ENCODE peak calls at places on chromosome 15, in nine cellular contexts. I, S, D, C, R, K, W, O and G are unnamed samples. For H3K4me1, the result is how much of the 10 kb centered on the place peaks cover.

GRCh38 chr15:68730491-68731317 is 90.0 kb downstream of the ANP32A start:
- DNase-seq in I (no peak), S (peak), D (peak), C (peak), R (peak), K (peak), W (no peak), O (peak), G (peak)

GRCh38 chr15:96381463-96381862 is 51.0 kb downstream of the NR2F2 start:
- DNase-seq in I (no peak), S (no peak), D (no peak), C (no peak), R (no peak), K (no peak), W (no peak), O (no peak), G (no peak)

GRCh38 chr15:95921404-95921803 is 409.1 kb upstream of the NR2F2 start:
- DNase-seq in I (no peak), S (no peak), D (no peak), C (no peak), R (no peak), K (no peak), W (no peak), O (no peak), G (no peak)

GRCh38 chr15:95760508-95760907 is 570.0 kb upstream of the NR2F2 start:
- DNase-seq in I (peak), S (no peak), D (peak), C (no peak), R (no peak), K (peak), W (peak), O (peak), G (peak)

GRCh38 chr15:66494262-66494661 is 3.3 kb downstream of the SNAPC5 start:
- DNase-seq in I (no peak), S (no peak), D (no peak), C (no peak), R (no peak), K (no peak), W (no peak), O (no peak), G (no peak)

GRCh38 chr15:63655683-63656372 is 58.6 kb downstream of the FBXL22 start:
- DNase-seq in I (no peak), S (no peak), D (no peak), C (no peak), R (no peak), K (no peak), W (no peak), O (no peak), G (no peak)

GRCh38 chr15:67082007-67082536 is 16.7 kb downstream of the SMAD3 start:
- DNase-seq in I (no peak), S (peak), D (no peak), C (no peak), R (no peak), K (no peak), W (no peak), O (no peak), G (no peak)

GRCh38 chr15:60528530-60528929 is 49.6 kb upstream of the ICE2 start:
- DNase-seq in I (no peak), S (no peak), D (no peak), C (peak), R (no peak), K (no peak), W (no peak), O (peak), G (no peak)

GRCh38 chr15:53625260-53625659 is 134.2 kb downstream of the WDR72 start:
- DNase-seq in I (no peak), S (no peak), D (peak), C (no peak), R (no peak), K (no peak), W (no peak), O (no peak), G (no peak)

GRCh38 chr15:59632714-59633113 is 21.1 kb downstream of the GCNT3 start:
- DNase-seq in I (no peak), S (no peak), D (peak), C (no peak), R (no peak), K (peak), W (no peak), O (peak), G (no peak)

GRCh38 chr15:77028451-77029165 is 33.7 kb downstream of the PSTPIP1 start:
- DNase-seq in I (peak), S (peak), D (no peak), C (no peak), R (peak), K (peak), W (no peak), O (no peak), G (no peak)

GRCh38 chr15:86942285-86942684 is 862.6 kb downstream of the AGBL1 start:
- DNase-seq in I (no peak), S (no peak), D (no peak), C (no peak), R (no peak), K (no peak), W (no peak), O (no peak), G (no peak)

GRCh38 chr15:85744636-85745422 is 49.9 kb downstream of the KLHL25 start:
- DNase-seq in I (no peak), S (no peak), D (no peak), C (no peak), R (peak), K (no peak), W (no peak), O (no peak), G (peak)

GRCh38 chr15:33112541-33113105 is 81.9 kb downstream of the FMN1 start:
- DNase-seq in I (no peak), S (no peak), D (no peak), C (no peak), R (no peak), K (no peak), W (no peak), O (no peak), G (no peak)

GRCh38 chr15:58535894-58536293 is 104.1 kb downstream of the LIPC start:
- DNase-seq in I (no peak), S (no peak), D (no peak), C (no peak), R (peak), K (no peak), W (no peak), O (no peak), G (no peak)

GRCh38 chr15:40536501-40536900 is 28.3 kb downstream of the CCDC32 start:
- DNase-seq in I (no peak), S (no peak), D (no peak), C (peak), R (no peak), K (peak), W (no peak), O (no peak), G (peak)

GRCh38 chr15:32784571-32784970 is 66.8 kb downstream of the GREM1 start:
- DNase-seq in I (no peak), S (no peak), D (no peak), C (no peak), R (no peak), K (no peak), W (no peak), O (peak), G (no peak)

GRCh38 chr15:89754361-89755154 is 3.5 kb upstream of the MESP1 start:
- DNase-seq in I (no peak), S (no peak), D (peak), C (peak), R (no peak), K (no peak), W (no peak), O (peak), G (no peak)

GRCh38 chr15:68787609-68788264 is 33.0 kb downstream of the ANP32A start:
- DNase-seq in I (no peak), S (peak), D (no peak), C (no peak), R (no peak), K (no peak), W (no peak), O (no peak), G (no peak)

GRCh38 chr15:85649372-85649771 is 145.4 kb downstream of the KLHL25 start:
- DNase-seq in I (no peak), S (no peak), D (peak), C (peak), R (no peak), K (no peak), W (no peak), O (peak), G (peak)

GRCh38 chr15:23013681-23014080 is 25.7 kb downstream of the TUBGCP5 start:
- DNase-seq in I (no peak), S (no peak), D (no peak), C (no peak), R (no peak), K (no peak), W (no peak), O (no peak), G (no peak)

GRCh38 chr15:35023794-35024193 is 35.7 kb upstream of the ZNF770 start:
- DNase-seq in I (no peak), S (no peak), D (no peak), C (no peak), R (no peak), K (no peak), W (no peak), O (no peak), G (no peak)

GRCh38 chr15:42999201-42999779 is 78.7 kb upstream of the TTBK2 start:
- DNase-seq in I (no peak), S (no peak), D (no peak), C (no peak), R (no peak), K (no peak), W (no peak), O (peak), G (no peak)

GRCh38 chr15:60003243-60004018 is 680 bp upstream of the FOXB1 start:
- DNase-seq in I (no peak), S (no peak), D (no peak), C (no peak), R (no peak), K (no peak), W (no peak), O (no peak), G (no peak)

GRCh38 chr15:35701402-35702046 is 155.6 kb upstream of the DPH6 start:
- DNase-seq in I (no peak), S (no peak), D (no peak), C (no peak), R (no peak), K (no peak), W (no peak), O (no peak), G (no peak)

GRCh38 chr15:86082619-86083377 is 3.1 kb downstream of the AGBL1 start:
- DNase-seq in I (no peak), S (no peak), D (no peak), C (no peak), R (no peak), K (no peak), W (peak), O (no peak), G (no peak)

GRCh38 chr15:42070966-42071350 is 23.4 kb downstream of the PLA2G4D start:
- DNase-seq in I (no peak), S (no peak), D (no peak), C (no peak), R (no peak), K (no peak), W (no peak), O (no peak), G (peak)

GRCh38 chr15:90336705-90337141 is 15.4 kb upstream of the ZNF774 start:
- DNase-seq in I (no peak), S (no peak), D (no peak), C (peak), R (peak), K (no peak), W (no peak), O (peak), G (no peak)

GRCh38 chr15:87228460-87228859 is 1028.1 kb downstream of the NTRK3 start:
- DNase-seq in I (no peak), S (no peak), D (no peak), C (no peak), R (no peak), K (no peak), W (no peak), O (no peak), G (no peak)

GRCh38 chr15:88900309-88900981 is 5.1 kb upstream of the HAPLN3 start:
- DNase-seq in I (no peak), S (no peak), D (no peak), C (peak), R (no peak), K (no peak), W (no peak), O (peak), G (no peak)

GRCh38 chr15:78157203-78157602 is 8.0 kb downstream of the IDH3A start:
- DNase-seq in I (no peak), S (no peak), D (no peak), C (no peak), R (no peak), K (no peak), W (no peak), O (no peak), G (no peak)

DNA sequence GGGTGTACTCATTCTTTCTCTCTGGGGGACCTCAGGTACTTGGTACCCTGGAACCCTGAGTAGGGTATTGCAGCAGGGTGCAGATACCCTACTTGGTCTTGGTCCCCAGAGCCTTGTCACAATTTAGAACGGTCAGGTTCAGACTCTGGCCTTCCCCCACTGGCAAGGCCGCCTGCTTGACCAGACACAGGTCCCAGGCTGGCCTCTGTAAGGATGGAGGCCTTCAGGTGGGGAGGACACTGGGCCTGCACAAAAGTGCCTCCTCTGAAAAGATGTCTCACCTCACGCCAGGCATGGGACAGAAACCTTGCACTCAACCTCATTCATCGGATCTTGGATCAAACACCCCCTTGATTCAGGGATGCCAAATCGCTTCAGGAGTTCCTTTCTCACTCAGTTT is 158.4 kb downstream of the KLF13 start:
- DNase-seq in I (peak), S (no peak), D (no peak), C (no peak), R (no peak), K (no peak), W (no peak), O (no peak), G (no peak)
- H3K4me1 ChIP-seq in I (under half), S (under half), D (under half), C (under half), R (under half), K (under half), W (under half), O (under half), G (under half)

GRCh38 chr15:56929933-56930332 is 11.5 kb downstream of the TCF12 start:
- DNase-seq in I (no peak), S (no peak), D (no peak), C (no peak), R (no peak), K (no peak), W (no peak), O (no peak), G (no peak)

GRCh38 chr15:56933420-56934210 is 15.2 kb downstream of the TCF12 start:
- DNase-seq in I (no peak), S (no peak), D (no peak), C (no peak), R (no peak), K (no peak), W (no peak), O (no peak), G (no peak)

GRCh38 chr15:56931674-56932507 is 13.4 kb downstream of the TCF12 start:
- DNase-seq in I (no peak), S (no peak), D (no peak), C (no peak), R (no peak), K (no peak), W (no peak), O (no peak), G (no peak)

GRCh38 chr15:56929389-56929788 is 10.9 kb downstream of the TCF12 start:
- DNase-seq in I (no peak), S (no peak), D (no peak), C (peak), R (no peak), K (no peak), W (no peak), O (peak), G (no peak)

DNA sequence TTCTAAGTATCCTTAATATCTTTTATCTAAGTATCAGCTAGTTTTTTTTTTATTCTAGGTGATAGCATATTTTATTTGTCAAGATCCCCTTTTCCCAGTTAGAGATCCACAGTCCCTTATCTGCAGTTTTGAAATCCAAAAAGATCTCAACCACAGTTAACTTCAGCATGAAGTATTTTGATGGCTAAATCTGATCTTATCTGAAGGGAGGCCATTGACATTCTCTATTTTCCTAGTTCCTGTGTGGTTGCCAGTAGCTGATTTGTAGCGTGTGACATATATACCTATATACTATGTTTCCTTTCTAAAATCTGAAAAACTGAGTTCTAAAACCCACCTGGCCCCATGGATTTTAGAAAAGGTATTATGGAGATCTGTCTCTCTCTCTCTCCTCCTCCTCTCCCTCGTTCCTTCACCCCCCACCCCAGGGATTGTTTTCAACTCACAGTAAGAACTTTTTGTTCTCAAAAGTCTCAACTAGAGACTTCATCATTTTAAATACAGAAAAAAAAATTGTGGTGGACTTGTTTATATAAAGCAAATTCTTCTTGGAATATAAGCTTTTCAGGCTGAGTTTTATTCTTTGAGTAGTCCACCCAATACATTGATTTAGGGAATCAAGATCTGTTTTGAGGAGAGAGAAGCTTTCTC is 12.3 kb downstream of the TCF12 start:
- DNase-seq in I (no peak), S (no peak), D (no peak), C (peak), R (no peak), K (no peak), W (no peak), O (no peak), G (no peak)
- H3K4me1 ChIP-seq in I (under half), S (under half), D (under half), C (under half), R (under half), K (half or more), W (half or more), O (under half), G (under half)

DNA sequence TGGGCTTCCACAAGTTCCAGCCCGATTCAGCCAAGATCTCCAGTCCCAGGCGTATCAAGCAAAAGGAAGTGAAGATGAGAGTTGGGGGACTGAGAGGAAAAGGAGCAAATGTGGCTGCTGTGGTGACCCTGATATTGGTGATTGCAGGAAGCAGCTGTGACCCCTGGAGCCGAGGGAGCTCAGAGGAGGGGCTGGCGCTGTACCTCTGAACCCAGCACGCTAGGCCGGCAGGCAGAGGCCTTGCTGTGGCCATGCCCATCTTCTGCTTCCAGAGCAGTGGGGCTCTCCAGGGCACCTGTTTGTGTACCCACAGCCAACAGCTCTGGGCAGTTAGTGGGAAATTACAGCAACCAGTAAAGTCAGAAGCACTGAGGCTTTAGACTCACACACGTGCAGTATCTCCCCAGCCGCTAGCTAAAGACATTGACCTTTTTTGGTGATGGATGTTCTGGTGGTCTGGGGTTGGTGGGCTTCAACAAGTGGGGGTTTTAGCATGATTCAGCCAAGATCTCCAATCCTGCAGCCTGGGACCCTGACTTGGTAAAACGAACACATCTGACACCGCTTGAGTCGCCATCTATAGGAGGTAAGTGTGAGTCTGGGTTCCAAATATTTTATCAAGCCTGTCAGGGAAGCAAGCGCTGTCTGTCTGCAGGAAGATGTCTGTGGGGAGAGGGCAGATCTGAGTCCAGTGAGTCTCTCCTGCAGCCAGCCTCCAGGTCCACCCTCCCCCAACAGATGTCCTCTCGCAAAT is 33.1 kb downstream of the TM2D3 start:
- DNase-seq in I (no peak), S (no peak), D (no peak), C (no peak), R (no peak), K (no peak), W (no peak), O (no peak), G (no peak)
- H3K4me1 ChIP-seq in I (under half), S (under half), D (under half), C (under half), R (under half), K (under half), W (half or more), O (under half), G (under half)

GRCh38 chr15:45648521-45649200 is 13.8 kb downstream of the SQOR start:
- DNase-seq in I (no peak), S (peak), D (no peak), C (peak), R (no peak), K (peak), W (peak), O (peak), G (no peak)
- H3K4me1 ChIP-seq in I (under half), S (under half), D (under half), C (under half), R (under half), K (under half), W (half or more), O (under half), G (under half)

GRCh38 chr15:71736286-71736947 is 73.9 kb upstream of the NR2E3 start:
- DNase-seq in I (no peak), S (no peak), D (no peak), C (no peak), R (no peak), K (no peak), W (no peak), O (no peak), G (no peak)

GRCh38 chr15:71733122-71733521 is 77.2 kb upstream of the NR2E3 start:
- DNase-seq in I (no peak), S (no peak), D (no peak), C (no peak), R (no peak), K (no peak), W (no peak), O (no peak), G (no peak)

GRCh38 chr15:71739355-71739754 is 71.0 kb upstream of the NR2E3 start:
- DNase-seq in I (no peak), S (no peak), D (no peak), C (no peak), R (no peak), K (no peak), W (no peak), O (no peak), G (no peak)

GRCh38 chr15:71735013-71735757 is 75.2 kb upstream of the NR2E3 start:
- DNase-seq in I (no peak), S (no peak), D (no peak), C (no peak), R (no peak), K (no peak), W (no peak), O (no peak), G (no peak)

DNA sequence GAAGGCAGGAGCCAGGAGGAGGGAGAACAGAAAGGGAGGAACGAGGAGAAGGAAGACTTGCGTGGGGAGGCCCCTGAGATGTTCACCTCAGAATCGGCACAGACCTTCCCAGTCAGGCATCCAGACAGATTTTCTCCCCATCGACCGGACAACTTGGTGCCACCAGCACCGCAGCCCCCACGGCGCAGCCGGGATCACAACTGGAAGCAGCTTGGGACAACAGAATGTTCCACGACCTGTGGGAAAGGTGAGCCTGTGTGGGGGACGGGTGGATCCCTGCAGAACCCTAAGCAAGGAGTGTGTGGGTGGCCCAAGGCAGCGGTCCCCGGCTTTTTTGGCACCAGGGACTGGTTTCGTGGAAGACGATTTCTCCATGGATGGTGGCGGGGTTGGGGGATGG is 72.6 kb upstream of the NR2E3 start:
- DNase-seq in I (no peak), S (no peak), D (no peak), C (no peak), R (no peak), K (no peak), W (no peak), O (no peak), G (no peak)
- H3K4me1 ChIP-seq in I (under half), S (under half), D (under half), C (under half), R (under half), K (under half), W (under half), O (under half), G (under half)